ENCODE peak calls at places on chromosomes 13 and 19, in four cellular contexts. One of them, this sample, is unnamed.

GRCh38 chr13:95865080-95865597 is 188.1 kb downstream of the UGGT2 start:
- DNase-seq in WERI-Rb-1: no peak
- DNase-seq in CD8-positive, alpha-beta memory T cell: no peak
- DNase-seq in AG09309: no peak
- DNase-seq in this sample: no peak

GRCh38 chr13:41284512-41285288 is 21.3 kb upstream of the MTRF1 start:
- DNase-seq in WERI-Rb-1: no peak
- DNase-seq in AG09309: peak
- DNase-seq in CD8-positive, alpha-beta memory T cell: no peak
- DNase-seq in this sample: no peak

GRCh38 chr19:1213391-1214286 is 8.1 kb downstream of the STK11 start:
- DNase-seq in CD8-positive, alpha-beta memory T cell: peak
- DNase-seq in WERI-Rb-1: no peak
- DNase-seq in AG09309: no peak
- DNase-seq in this sample: no peak

GRCh38 chr19:10808937-10809655 is 26.9 kb downstream of the TMED1 start:
- DNase-seq in AG09309: peak
- DNase-seq in CD8-positive, alpha-beta memory T cell: no peak
- DNase-seq in WERI-Rb-1: no peak
- DNase-seq in this sample: no peak

GRCh38 chr13:44155422-44156293 is 218.0 kb upstream of the SERP2 start:
- DNase-seq in WERI-Rb-1: no peak
- DNase-seq in CD8-positive, alpha-beta memory T cell: no peak
- DNase-seq in AG09309: no peak
- DNase-seq in this sample: no peak

GRCh38 chr19:4430760-4431159 is 26.8 kb downstream of the UBXN6 start:
- DNase-seq in AG09309: no peak
- DNase-seq in WERI-Rb-1: no peak
- DNase-seq in CD8-positive, alpha-beta memory T cell: no peak
- DNase-seq in this sample: no peak

GRCh38 chr19:5789886-5790572 is 934 bp downstream of the DUS3L start:
- DNase-seq in CD8-positive, alpha-beta memory T cell: no peak
- DNase-seq in WERI-Rb-1: no peak
- DNase-seq in AG09309: no peak
- DNase-seq in this sample: no peak

GRCh38 chr19:28878862-28879566 is 333.9 kb downstream of the UQCRFS1 start:
- DNase-seq in WERI-Rb-1: peak
- DNase-seq in AG09309: peak
- DNase-seq in CD8-positive, alpha-beta memory T cell: peak
- DNase-seq in this sample: peak

GRCh38 chr19:23526302-23526701 is 131.0 kb upstream of the ZNF91 start:
- DNase-seq in WERI-Rb-1: no peak
- DNase-seq in AG09309: no peak
- DNase-seq in CD8-positive, alpha-beta memory T cell: no peak
- DNase-seq in this sample: no peak

GRCh38 chr19:1811472-1811894 is 593 bp downstream of the ATP8B3 start:
- DNase-seq in CD8-positive, alpha-beta memory T cell: peak
- DNase-seq in WERI-Rb-1: no peak
- DNase-seq in AG09309: no peak
- DNase-seq in this sample: peak

GRCh38 chr13:46355088-46355468 is 32.0 kb downstream of the RUBCNL start:
- DNase-seq in CD8-positive, alpha-beta memory T cell: no peak
- DNase-seq in WERI-Rb-1: no peak
- DNase-seq in AG09309: no peak
- DNase-seq in this sample: no peak

GRCh38 chr13:41345921-41346589 is 35.0 kb downstream of the NAA16 start:
- DNase-seq in WERI-Rb-1: no peak
- DNase-seq in CD8-positive, alpha-beta memory T cell: no peak
- DNase-seq in AG09309: no peak
- DNase-seq in this sample: no peak

GRCh38 chr13:53105477-53105876 is 76.9 kb downstream of the OLFM4 start:
- DNase-seq in AG09309: no peak
- DNase-seq in CD8-positive, alpha-beta memory T cell: no peak
- DNase-seq in WERI-Rb-1: no peak
- DNase-seq in this sample: no peak

GRCh38 chr19:44905437-44906160 is at the start of gene APOE:
- DNase-seq in WERI-Rb-1: peak
- DNase-seq in CD8-positive, alpha-beta memory T cell: no peak
- DNase-seq in AG09309: no peak
- DNase-seq in this sample: no peak

GRCh38 chr13:30880756-30881155 is 25.3 kb upstream of the MEDAG start:
- DNase-seq in WERI-Rb-1: no peak
- DNase-seq in CD8-positive, alpha-beta memory T cell: no peak
- DNase-seq in AG09309: peak
- DNase-seq in this sample: no peak

GRCh38 chr13:97384366-97384765 is 49.6 kb upstream of the RAP2A start:
- DNase-seq in CD8-positive, alpha-beta memory T cell: no peak
- DNase-seq in WERI-Rb-1: no peak
- DNase-seq in AG09309: no peak
- DNase-seq in this sample: no peak

GRCh38 chr13:49314344-49314882 is 66.7 kb downstream of the CDADC1 start:
- DNase-seq in AG09309: peak
- DNase-seq in WERI-Rb-1: no peak
- DNase-seq in CD8-positive, alpha-beta memory T cell: no peak
- DNase-seq in this sample: no peak

GRCh38 chr19:18832331-18833140 is 777 bp downstream of the UPF1 start:
- DNase-seq in CD8-positive, alpha-beta memory T cell: no peak
- DNase-seq in WERI-Rb-1: peak
- DNase-seq in AG09309: no peak
- DNase-seq in this sample: peak

GRCh38 chr19:51227324-51227723 is 2.4 kb downstream of the CD33 start:
- DNase-seq in AG09309: no peak
- DNase-seq in CD8-positive, alpha-beta memory T cell: no peak
- DNase-seq in WERI-Rb-1: no peak
- DNase-seq in this sample: no peak

GRCh38 chr13:92512852-92513251 is 713.8 kb upstream of the GPC6 start:
- DNase-seq in CD8-positive, alpha-beta memory T cell: no peak
- DNase-seq in WERI-Rb-1: no peak
- DNase-seq in AG09309: no peak
- DNase-seq in this sample: no peak

GRCh38 chr13:106145070-106145469 is 390.4 kb downstream of the EFNB2 start:
- DNase-seq in WERI-Rb-1: no peak
- DNase-seq in AG09309: no peak
- DNase-seq in CD8-positive, alpha-beta memory T cell: no peak
- DNase-seq in this sample: no peak

GRCh38 chr13:112449545-112449930 is 73.4 kb downstream of the SPACA7 start:
- DNase-seq in WERI-Rb-1: no peak
- DNase-seq in CD8-positive, alpha-beta memory T cell: no peak
- DNase-seq in AG09309: no peak
- DNase-seq in this sample: no peak

GRCh38 chr13:91946498-91947070 is 548.2 kb downstream of the GPC5 start:
- DNase-seq in WERI-Rb-1: peak
- DNase-seq in CD8-positive, alpha-beta memory T cell: no peak
- DNase-seq in AG09309: no peak
- DNase-seq in this sample: peak

GRCh38 chr13:100875392-100876043 is 200.9 kb upstream of the TMTC4 start:
- DNase-seq in WERI-Rb-1: no peak
- DNase-seq in CD8-positive, alpha-beta memory T cell: no peak
- DNase-seq in AG09309: peak
- DNase-seq in this sample: no peak

GRCh38 chr19:30001794-30002193 is 59.8 kb downstream of the URI1 start:
- DNase-seq in AG09309: no peak
- DNase-seq in CD8-positive, alpha-beta memory T cell: no peak
- DNase-seq in WERI-Rb-1: no peak
- DNase-seq in this sample: no peak

GRCh38 chr13:42930136-42930535 is 61.9 kb downstream of the EPSTI1 start:
- DNase-seq in CD8-positive, alpha-beta memory T cell: no peak
- DNase-seq in WERI-Rb-1: no peak
- DNase-seq in AG09309: no peak
- DNase-seq in this sample: no peak

This sample was measured in NCI-H524.